ENCODE peak calls at places on chromosomes 6 and 20, in ten cellular contexts. One of them, this sample, is unnamed.

GRCh38 chr6:7758456-7758855 is 32.6 kb downstream of the BMP6 start:
- DNase-seq in heart left ventricle: peak; percentile 36
- DNase-seq in H9: no peak
- DNase-seq in brain microvascular endothelial cell: peak; percentile 89
- DNase-seq in naive thymus-derived CD4-positive, alpha-beta T cell: no peak
- DNase-seq in left ventricle myocardium inferior: no peak
- DNase-seq in sigmoid colon: no peak
- DNase-seq in tibial artery: no peak
- DNase-seq in CD4-positive, CD25-positive, alpha-beta regulatory T cell: no peak
- DNase-seq in endodermal cell: no peak
- DNase-seq in this sample: peak; percentile 96

GRCh38 chr6:75493400-75494064 is at the start of gene FILIP1:
- DNase-seq in tibial artery: peak; percentile 80
- DNase-seq in left ventricle myocardium inferior: peak; percentile 59
- DNase-seq in heart left ventricle: peak; percentile 83
- DNase-seq in sigmoid colon: peak; percentile 87
- DNase-seq in CD4-positive, CD25-positive, alpha-beta regulatory T cell: no peak
- DNase-seq in H9: no peak
- DNase-seq in brain microvascular endothelial cell: peak; percentile 87
- DNase-seq in naive thymus-derived CD4-positive, alpha-beta T cell: no peak
- DNase-seq in endodermal cell: peak; percentile 56
- DNase-seq in this sample: no peak

GRCh38 chr6:3635482-3635881 is 116.0 kb downstream of the PXDC1 start:
- DNase-seq in endodermal cell: no peak
- DNase-seq in CD4-positive, CD25-positive, alpha-beta regulatory T cell: no peak
- DNase-seq in brain microvascular endothelial cell: no peak
- DNase-seq in left ventricle myocardium inferior: no peak
- DNase-seq in naive thymus-derived CD4-positive, alpha-beta T cell: no peak
- DNase-seq in heart left ventricle: no peak
- DNase-seq in H9: no peak
- DNase-seq in sigmoid colon: no peak
- DNase-seq in tibial artery: no peak
- DNase-seq in this sample: no peak

GRCh38 chr20:46646659-46647380 is 4.4 kb downstream of the SLC13A3 start:
- DNase-seq in heart left ventricle: no peak
- DNase-seq in sigmoid colon: no peak
- DNase-seq in CD4-positive, CD25-positive, alpha-beta regulatory T cell: no peak
- DNase-seq in brain microvascular endothelial cell: no peak
- DNase-seq in H9: no peak
- DNase-seq in tibial artery: no peak
- DNase-seq in left ventricle myocardium inferior: no peak
- DNase-seq in endodermal cell: no peak
- DNase-seq in naive thymus-derived CD4-positive, alpha-beta T cell: no peak
- DNase-seq in this sample: no peak

GRCh38 chr6:107689881-107690545 is 134.1 kb downstream of the SCML4 start:
- DNase-seq in sigmoid colon: no peak
- DNase-seq in H9: no peak
- DNase-seq in CD4-positive, CD25-positive, alpha-beta regulatory T cell: no peak
- DNase-seq in tibial artery: no peak
- DNase-seq in naive thymus-derived CD4-positive, alpha-beta T cell: no peak
- DNase-seq in brain microvascular endothelial cell: no peak
- DNase-seq in heart left ventricle: peak; percentile 30
- DNase-seq in endodermal cell: peak; percentile 15
- DNase-seq in left ventricle myocardium inferior: no peak
- DNase-seq in this sample: no peak

GRCh38 chr20:4962257-4962855 is 39.0 kb downstream of the SLC23A2 start:
- DNase-seq in naive thymus-derived CD4-positive, alpha-beta T cell: peak; percentile 40
- DNase-seq in endodermal cell: no peak
- DNase-seq in brain microvascular endothelial cell: no peak
- DNase-seq in tibial artery: no peak
- DNase-seq in heart left ventricle: no peak
- DNase-seq in sigmoid colon: no peak
- DNase-seq in left ventricle myocardium inferior: no peak
- DNase-seq in CD4-positive, CD25-positive, alpha-beta regulatory T cell: peak; percentile 22
- DNase-seq in H9: no peak
- DNase-seq in this sample: no peak

GRCh38 chr6:125099211-125100017 is 54.2 kb upstream of the TPD52L1 start:
- DNase-seq in tibial artery: peak; percentile 85
- DNase-seq in naive thymus-derived CD4-positive, alpha-beta T cell: peak; percentile 25
- DNase-seq in sigmoid colon: peak; percentile 87
- DNase-seq in heart left ventricle: peak; percentile 69
- DNase-seq in H9: peak; percentile 72
- DNase-seq in CD4-positive, CD25-positive, alpha-beta regulatory T cell: no peak
- DNase-seq in brain microvascular endothelial cell: peak; percentile 40
- DNase-seq in left ventricle myocardium inferior: peak; percentile 64
- DNase-seq in endodermal cell: peak; percentile 82
- DNase-seq in this sample: peak; percentile 90

GRCh38 chr6:39090036-39090435 is 24.9 kb downstream of the SAYSD1 start:
- DNase-seq in heart left ventricle: no peak
- DNase-seq in CD4-positive, CD25-positive, alpha-beta regulatory T cell: no peak
- DNase-seq in H9: no peak
- DNase-seq in tibial artery: no peak
- DNase-seq in endodermal cell: no peak
- DNase-seq in naive thymus-derived CD4-positive, alpha-beta T cell: no peak
- DNase-seq in brain microvascular endothelial cell: no peak
- DNase-seq in sigmoid colon: no peak
- DNase-seq in left ventricle myocardium inferior: no peak
- DNase-seq in this sample: no peak

GRCh38 chr20:22411568-22412450 is 172.6 kb downstream of the FOXA2 start:
- DNase-seq in naive thymus-derived CD4-positive, alpha-beta T cell: no peak
- DNase-seq in H9: no peak
- DNase-seq in endodermal cell: no peak
- DNase-seq in left ventricle myocardium inferior: peak; percentile 24
- DNase-seq in heart left ventricle: peak; percentile 39
- DNase-seq in brain microvascular endothelial cell: no peak
- DNase-seq in CD4-positive, CD25-positive, alpha-beta regulatory T cell: no peak
- DNase-seq in sigmoid colon: peak; percentile 69
- DNase-seq in tibial artery: no peak
- DNase-seq in this sample: no peak

GRCh38 chr20:22408521-22409402 is 175.6 kb downstream of the FOXA2 start:
- DNase-seq in left ventricle myocardium inferior: no peak
- DNase-seq in naive thymus-derived CD4-positive, alpha-beta T cell: no peak
- DNase-seq in tibial artery: no peak
- DNase-seq in sigmoid colon: no peak
- DNase-seq in heart left ventricle: no peak
- DNase-seq in endodermal cell: no peak
- DNase-seq in CD4-positive, CD25-positive, alpha-beta regulatory T cell: no peak
- DNase-seq in H9: no peak
- DNase-seq in brain microvascular endothelial cell: no peak
- DNase-seq in this sample: no peak

GRCh38 chr20:22412977-22413868 is 171.1 kb downstream of the FOXA2 start:
- DNase-seq in tibial artery: no peak
- DNase-seq in sigmoid colon: no peak
- DNase-seq in endodermal cell: no peak
- DNase-seq in heart left ventricle: no peak
- DNase-seq in naive thymus-derived CD4-positive, alpha-beta T cell: no peak
- DNase-seq in H9: no peak
- DNase-seq in brain microvascular endothelial cell: no peak
- DNase-seq in left ventricle myocardium inferior: no peak
- DNase-seq in CD4-positive, CD25-positive, alpha-beta regulatory T cell: no peak
- DNase-seq in this sample: no peak

GRCh38 chr20:22407237-22408193 is 176.9 kb downstream of the FOXA2 start:
- DNase-seq in naive thymus-derived CD4-positive, alpha-beta T cell: no peak
- DNase-seq in brain microvascular endothelial cell: no peak
- DNase-seq in H9: no peak
- DNase-seq in heart left ventricle: no peak
- DNase-seq in endodermal cell: no peak
- DNase-seq in sigmoid colon: no peak
- DNase-seq in tibial artery: no peak
- DNase-seq in CD4-positive, CD25-positive, alpha-beta regulatory T cell: no peak
- DNase-seq in left ventricle myocardium inferior: no peak
- DNase-seq in this sample: no peak

GRCh38 chr20:22410556-22411130 is 173.7 kb downstream of the FOXA2 start:
- DNase-seq in endodermal cell: no peak
- DNase-seq in brain microvascular endothelial cell: no peak
- DNase-seq in H9: no peak
- DNase-seq in sigmoid colon: no peak
- DNase-seq in naive thymus-derived CD4-positive, alpha-beta T cell: no peak
- DNase-seq in left ventricle myocardium inferior: no peak
- DNase-seq in CD4-positive, CD25-positive, alpha-beta regulatory T cell: no peak
- DNase-seq in tibial artery: no peak
- DNase-seq in heart left ventricle: no peak
- DNase-seq in this sample: no peak
- H3K27me3 ChIP-seq in endodermal cell: no peaks in the 10 kb centered on the region
- H3K27me3 ChIP-seq in brain microvascular endothelial cell: no peaks in the 10 kb centered on the region
- H3K27me3 ChIP-seq in H9: no peaks in the 10 kb centered on the region
- H3K27me3 ChIP-seq in sigmoid colon: no peaks in the 10 kb centered on the region
- H3K27me3 ChIP-seq in naive thymus-derived CD4-positive, alpha-beta T cell: no peaks in the 10 kb centered on the region
- H3K27me3 ChIP-seq in left ventricle myocardium inferior: peaks cover 42% of the 10 kb centered on the region
- H3K27me3 ChIP-seq in CD4-positive, CD25-positive, alpha-beta regulatory T cell: no peaks in the 10 kb centered on the region
- H3K27me3 ChIP-seq in tibial artery: no peaks in the 10 kb centered on the region
- H3K27me3 ChIP-seq in heart left ventricle: peaks cover 15% of the 10 kb centered on the region
- H3K27me3 ChIP-seq in this sample: no peaks in the 10 kb centered on the region

GRCh38 chr6:21728141-21728540 is 134.6 kb downstream of the SOX4 start:
- DNase-seq in brain microvascular endothelial cell: no peak
- DNase-seq in H9: no peak
- DNase-seq in CD4-positive, CD25-positive, alpha-beta regulatory T cell: no peak
- DNase-seq in sigmoid colon: no peak
- DNase-seq in left ventricle myocardium inferior: no peak
- DNase-seq in heart left ventricle: no peak
- DNase-seq in tibial artery: no peak
- DNase-seq in endodermal cell: no peak
- DNase-seq in naive thymus-derived CD4-positive, alpha-beta T cell: no peak
- DNase-seq in this sample: no peak

GRCh38 chr6:21730533-21730932 is 137.0 kb downstream of the SOX4 start:
- DNase-seq in brain microvascular endothelial cell: no peak
- DNase-seq in heart left ventricle: no peak
- DNase-seq in sigmoid colon: no peak
- DNase-seq in left ventricle myocardium inferior: no peak
- DNase-seq in endodermal cell: no peak
- DNase-seq in tibial artery: no peak
- DNase-seq in CD4-positive, CD25-positive, alpha-beta regulatory T cell: no peak
- DNase-seq in H9: no peak
- DNase-seq in naive thymus-derived CD4-positive, alpha-beta T cell: no peak
- DNase-seq in this sample: no peak

GRCh38 chr6:21731411-21732031 is 138.0 kb downstream of the SOX4 start:
- DNase-seq in brain microvascular endothelial cell: no peak
- DNase-seq in left ventricle myocardium inferior: no peak
- DNase-seq in heart left ventricle: no peak
- DNase-seq in tibial artery: no peak
- DNase-seq in CD4-positive, CD25-positive, alpha-beta regulatory T cell: no peak
- DNase-seq in H9: no peak
- DNase-seq in sigmoid colon: no peak
- DNase-seq in naive thymus-derived CD4-positive, alpha-beta T cell: no peak
- DNase-seq in endodermal cell: no peak
- DNase-seq in this sample: peak; percentile 58

GRCh38 chr6:21726676-21727075 is 133.1 kb downstream of the SOX4 start:
- DNase-seq in naive thymus-derived CD4-positive, alpha-beta T cell: no peak
- DNase-seq in H9: no peak
- DNase-seq in CD4-positive, CD25-positive, alpha-beta regulatory T cell: no peak
- DNase-seq in tibial artery: no peak
- DNase-seq in heart left ventricle: no peak
- DNase-seq in sigmoid colon: no peak
- DNase-seq in left ventricle myocardium inferior: no peak
- DNase-seq in endodermal cell: no peak
- DNase-seq in brain microvascular endothelial cell: no peak
- DNase-seq in this sample: no peak

DNA sequence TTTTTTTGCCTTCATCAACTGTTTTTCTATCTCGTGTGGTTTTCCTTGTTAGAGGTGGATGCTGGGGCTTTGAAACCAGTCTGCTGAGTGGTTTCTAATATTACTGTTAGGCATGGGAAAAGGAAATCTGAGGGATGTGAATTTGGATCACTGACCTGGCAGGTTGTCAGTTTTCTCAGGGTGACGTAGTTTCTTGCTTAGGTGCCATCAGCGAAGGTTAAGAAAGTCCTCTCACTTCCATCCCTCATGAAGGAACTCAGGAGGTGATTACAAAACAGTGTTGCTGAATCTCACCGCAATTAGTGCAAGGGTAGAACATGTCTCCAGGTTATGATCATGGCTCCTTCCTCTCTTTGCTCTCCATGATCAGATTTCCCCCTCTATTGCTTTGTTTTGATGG is 135.9 kb downstream of the SOX4 start:
- DNase-seq in heart left ventricle: no peak
- DNase-seq in endodermal cell: no peak
- DNase-seq in brain microvascular endothelial cell: no peak
- DNase-seq in H9: no peak
- DNase-seq in left ventricle myocardium inferior: no peak
- DNase-seq in CD4-positive, CD25-positive, alpha-beta regulatory T cell: no peak
- DNase-seq in sigmoid colon: no peak
- DNase-seq in naive thymus-derived CD4-positive, alpha-beta T cell: no peak
- DNase-seq in tibial artery: no peak
- DNase-seq in this sample: no peak
- H3K27ac ChIP-seq in heart left ventricle: no peak overlapping the region
- H3K27ac ChIP-seq in endodermal cell: no peak overlapping the region
- H3K27ac ChIP-seq in brain microvascular endothelial cell: no peak overlapping the region
- H3K27ac ChIP-seq in H9: no peak overlapping the region
- H3K27ac ChIP-seq in left ventricle myocardium inferior: no peak overlapping the region
- H3K27ac ChIP-seq in CD4-positive, CD25-positive, alpha-beta regulatory T cell: no peak overlapping the region
- H3K27ac ChIP-seq in sigmoid colon: peak overlapping the region; percentile 76
- H3K27ac ChIP-seq in naive thymus-derived CD4-positive, alpha-beta T cell: no peak overlapping the region
- H3K27ac ChIP-seq in tibial artery: no peak overlapping the region
- H3K27ac ChIP-seq in this sample: no peak overlapping the region

GRCh38 chr20:37438464-37439222 is 82.4 kb upstream of the NNAT start:
- DNase-seq in heart left ventricle: no peak
- DNase-seq in sigmoid colon: no peak
- DNase-seq in CD4-positive, CD25-positive, alpha-beta regulatory T cell: no peak
- DNase-seq in naive thymus-derived CD4-positive, alpha-beta T cell: no peak
- DNase-seq in brain microvascular endothelial cell: no peak
- DNase-seq in left ventricle myocardium inferior: no peak
- DNase-seq in H9: no peak
- DNase-seq in endodermal cell: peak; percentile 51
- DNase-seq in tibial artery: no peak
- DNase-seq in this sample: no peak
- H3K27me3 ChIP-seq in heart left ventricle: no peaks in the 10 kb centered on the region
- H3K27me3 ChIP-seq in sigmoid colon: no peaks in the 10 kb centered on the region
- H3K27me3 ChIP-seq in CD4-positive, CD25-positive, alpha-beta regulatory T cell: no peaks in the 10 kb centered on the region
- H3K27me3 ChIP-seq in naive thymus-derived CD4-positive, alpha-beta T cell: no peaks in the 10 kb centered on the region
- H3K27me3 ChIP-seq in brain microvascular endothelial cell: peaks cover 5% of the 10 kb centered on the region
- H3K27me3 ChIP-seq in left ventricle myocardium inferior: peaks cover 39% of the 10 kb centered on the region
- H3K27me3 ChIP-seq in H9: no peaks in the 10 kb centered on the region
- H3K27me3 ChIP-seq in endodermal cell: no peaks in the 10 kb centered on the region
- H3K27me3 ChIP-seq in tibial artery: peaks cover 34% of the 10 kb centered on the region
- H3K27me3 ChIP-seq in this sample: peaks cover 9% of the 10 kb centered on the region

GRCh38 chr6:144340541-144341371 is 55.6 kb downstream of the UTRN start:
- DNase-seq in heart left ventricle: no peak
- DNase-seq in tibial artery: no peak
- DNase-seq in naive thymus-derived CD4-positive, alpha-beta T cell: no peak
- DNase-seq in H9: no peak
- DNase-seq in left ventricle myocardium inferior: no peak
- DNase-seq in endodermal cell: no peak
- DNase-seq in brain microvascular endothelial cell: no peak
- DNase-seq in sigmoid colon: no peak
- DNase-seq in CD4-positive, CD25-positive, alpha-beta regulatory T cell: no peak
- DNase-seq in this sample: no peak

GRCh38 chr6:144341831-144342527 is 56.8 kb downstream of the UTRN start:
- DNase-seq in endodermal cell: no peak
- DNase-seq in CD4-positive, CD25-positive, alpha-beta regulatory T cell: no peak
- DNase-seq in left ventricle myocardium inferior: no peak
- DNase-seq in sigmoid colon: no peak
- DNase-seq in brain microvascular endothelial cell: no peak
- DNase-seq in naive thymus-derived CD4-positive, alpha-beta T cell: no peak
- DNase-seq in heart left ventricle: no peak
- DNase-seq in H9: no peak
- DNase-seq in tibial artery: no peak
- DNase-seq in this sample: no peak

GRCh38 chr6:144338951-144339681 is 54.0 kb downstream of the UTRN start:
- DNase-seq in endodermal cell: no peak
- DNase-seq in CD4-positive, CD25-positive, alpha-beta regulatory T cell: no peak
- DNase-seq in brain microvascular endothelial cell: no peak
- DNase-seq in H9: no peak
- DNase-seq in naive thymus-derived CD4-positive, alpha-beta T cell: no peak
- DNase-seq in tibial artery: no peak
- DNase-seq in sigmoid colon: no peak
- DNase-seq in left ventricle myocardium inferior: no peak
- DNase-seq in heart left ventricle: no peak
- DNase-seq in this sample: no peak

GRCh38 chr6:144338474-144338873 is 53.3 kb downstream of the UTRN start:
- DNase-seq in tibial artery: no peak
- DNase-seq in naive thymus-derived CD4-positive, alpha-beta T cell: no peak
- DNase-seq in H9: no peak
- DNase-seq in brain microvascular endothelial cell: no peak
- DNase-seq in CD4-positive, CD25-positive, alpha-beta regulatory T cell: no peak
- DNase-seq in sigmoid colon: no peak
- DNase-seq in heart left ventricle: no peak
- DNase-seq in endodermal cell: no peak
- DNase-seq in left ventricle myocardium inferior: no peak
- DNase-seq in this sample: no peak

GRCh38 chr6:144339859-144340452 is 54.8 kb downstream of the UTRN start:
- DNase-seq in left ventricle myocardium inferior: no peak
- DNase-seq in naive thymus-derived CD4-positive, alpha-beta T cell: no peak
- DNase-seq in sigmoid colon: no peak
- DNase-seq in H9: no peak
- DNase-seq in endodermal cell: no peak
- DNase-seq in CD4-positive, CD25-positive, alpha-beta regulatory T cell: no peak
- DNase-seq in brain microvascular endothelial cell: no peak
- DNase-seq in tibial artery: no peak
- DNase-seq in heart left ventricle: no peak
- DNase-seq in this sample: no peak
- H3K27ac ChIP-seq in left ventricle myocardium inferior: peak overlapping the region; percentile 56
- H3K27ac ChIP-seq in naive thymus-derived CD4-positive, alpha-beta T cell: no peak overlapping the region
- H3K27ac ChIP-seq in sigmoid colon: peak overlapping the region; percentile 8
- H3K27ac ChIP-seq in H9: no peak overlapping the region
- H3K27ac ChIP-seq in endodermal cell: no peak overlapping the region
- H3K27ac ChIP-seq in CD4-positive, CD25-positive, alpha-beta regulatory T cell: no peak overlapping the region
- H3K27ac ChIP-seq in brain microvascular endothelial cell: no peak overlapping the region
- H3K27ac ChIP-seq in tibial artery: peak overlapping the region; percentile 15
- H3K27ac ChIP-seq in heart left ventricle: no peak overlapping the region
- H3K27ac ChIP-seq in this sample: no peak overlapping the region